ENCODE peak calls at places on chromosomes 16 and 17, in seven cellular contexts. P, U, O, Y, M, W and R are unnamed samples.

GRCh38 chr17:29158515-29159275 is 21.5 kb downstream of the MYO18A start:
- DNase-seq in U (no peak), M (peak), Y (no peak), W (no peak), O (no peak), P (no peak), R (no peak)

GRCh38 chr17:45370949-45371413 is 54.2 kb upstream of the MAP3K14 start:
- DNase-seq in U (no peak), M (peak), P (no peak), Y (no peak), W (no peak), O (no peak), R (no peak)

GRCh38 chr16:85423186-85423550 is 190.0 kb upstream of the GSE1 start:
- DNase-seq in U (no peak), O (no peak), P (no peak), W (no peak), Y (no peak), M (no peak), R (no peak)

GRCh38 chr16:58197314-58198012 is 443 bp downstream of the CSNK2A2 start:
- DNase-seq in P (no peak), U (no peak), W (no peak), O (peak), M (no peak), Y (no peak), R (no peak)

GRCh38 chr17:80110927-80111701 is 9.7 kb downstream of the GAA start:
- DNase-seq in M (no peak), W (no peak), O (no peak), U (no peak), Y (no peak), P (no peak), R (no peak)

GRCh38 chr16:5633845-5634440 is 536.3 kb upstream of the EEF2KMT start:
- DNase-seq in W (peak), U (no peak), Y (no peak), P (no peak), O (peak), M (peak), R (no peak)

GRCh38 chr16:8721693-8722348 is 47.4 kb downstream of the ABAT start:
- DNase-seq in M (no peak), P (no peak), Y (no peak), U (no peak), O (no peak), W (no peak), R (no peak)

GRCh38 chr16:86205521-86206245 is 304.6 kb upstream of the FOXF1 start:
- DNase-seq in O (no peak), P (no peak), M (no peak), U (no peak), Y (no peak), W (no peak), R (no peak)

GRCh38 chr17:73493212-73493814 is 150.9 kb downstream of the SDK2 start:
- DNase-seq in M (no peak), O (no peak), P (no peak), W (no peak), Y (no peak), U (peak), R (no peak)

GRCh38 chr16:6852643-6853042 is 480.0 kb upstream of the RBFOX1 start:
- DNase-seq in Y (no peak), P (no peak), M (no peak), O (no peak), W (no peak), U (no peak), R (no peak)